ENCODE peak calls at places on chromosomes 5 and 9, in six cellular contexts. T is OCI-LY7, N is testis, G is AG04450, Y is choroid plexus epithelial cell, J is Peyer's patch. S is an unnamed sample.

GRCh38 chr9:121830441-121831140 is 179.2 kb downstream of the DAB2IP start:
- DNase-seq in T (no peak), N (no peak), G (no peak), Y (no peak), J (no peak), S (no peak)

GRCh38 chr9:127185931-127186781 is 63.7 kb upstream of the ANGPTL2 start:
- DNase-seq in T (no peak), N (peak), G (no peak), Y (peak), J (peak), S (peak)

GRCh38 chr9:96612105-96612965 is 7.3 kb downstream of the CDC14B start:
- DNase-seq in T (no peak), N (peak), G (peak), Y (peak), J (peak), S (no peak)

GRCh38 chr5:16467363-16468219 is 2.0 kb upstream of the ZNF622 start:
- DNase-seq in T (peak), N (no peak), G (peak), Y (peak), J (no peak), S (no peak)

GRCh38 chr9:120755827-120756434 is 37.3 kb downstream of the FBXW2 start:
- DNase-seq in T (peak), N (peak), G (no peak), Y (peak), J (no peak), S (peak)

GRCh38 chr9:78261403-78262001 is 25.6 kb downstream of the CEP78 start:
- DNase-seq in T (peak), N (no peak), G (peak), Y (peak), J (no peak), S (no peak)

GRCh38 chr5:89560724-89561123 is 677.7 kb upstream of the MEF2C start:
- DNase-seq in T (no peak), N (no peak), G (no peak), Y (no peak), J (no peak), S (no peak)

GRCh38 chr9:120345379-120345778 is 234.6 kb downstream of the CDK5RAP2 start:
- DNase-seq in T (no peak), N (no peak), G (no peak), Y (no peak), J (no peak), S (no peak)

GRCh38 chr5:140295414-140295813 is 7.5 kb downstream of the PFDN1 start:
- DNase-seq in T (peak), N (peak), G (peak), Y (peak), J (no peak), S (no peak)

GRCh38 chr9:127424669-127424986 is 446 bp downstream of the ZNF79 start:
- DNase-seq in T (peak), N (no peak), G (no peak), Y (peak), J (no peak), S (no peak)

GRCh38 chr9:16526380-16526779 is 344.1 kb downstream of the BNC2 start:
- DNase-seq in T (no peak), N (no peak), G (no peak), Y (peak), J (no peak), S (no peak)

GRCh38 chr5:174877987-174878386 is 153.6 kb downstream of the MSX2 start:
- DNase-seq in T (no peak), N (no peak), G (no peak), Y (no peak), J (no peak), S (no peak)

GRCh38 chr9:136316896-136317676 is 10.3 kb upstream of the GPSM1 start:
- DNase-seq in T (no peak), N (no peak), G (no peak), Y (no peak), J (no peak), S (no peak)

GRCh38 chr5:181028032-181028819 is 11.8 kb upstream of the BTNL9 start:
- DNase-seq in T (no peak), N (peak), G (no peak), Y (no peak), J (no peak), S (peak)

GRCh38 chr5:151020304-151021031 is at the start of gene GPX3:
- DNase-seq in T (no peak), N (peak), G (no peak), Y (peak), J (peak), S (peak)

GRCh38 chr5:123511648-123512605 is at the start of gene CSNK1G3:
- DNase-seq in T (peak), N (peak), G (peak), Y (peak), J (peak), S (peak)
- TF ChIP-seq CTCF in T (no peak), N (no peak), G (no peak), Y (no peak), J (no peak), S (no peak)

DNA sequence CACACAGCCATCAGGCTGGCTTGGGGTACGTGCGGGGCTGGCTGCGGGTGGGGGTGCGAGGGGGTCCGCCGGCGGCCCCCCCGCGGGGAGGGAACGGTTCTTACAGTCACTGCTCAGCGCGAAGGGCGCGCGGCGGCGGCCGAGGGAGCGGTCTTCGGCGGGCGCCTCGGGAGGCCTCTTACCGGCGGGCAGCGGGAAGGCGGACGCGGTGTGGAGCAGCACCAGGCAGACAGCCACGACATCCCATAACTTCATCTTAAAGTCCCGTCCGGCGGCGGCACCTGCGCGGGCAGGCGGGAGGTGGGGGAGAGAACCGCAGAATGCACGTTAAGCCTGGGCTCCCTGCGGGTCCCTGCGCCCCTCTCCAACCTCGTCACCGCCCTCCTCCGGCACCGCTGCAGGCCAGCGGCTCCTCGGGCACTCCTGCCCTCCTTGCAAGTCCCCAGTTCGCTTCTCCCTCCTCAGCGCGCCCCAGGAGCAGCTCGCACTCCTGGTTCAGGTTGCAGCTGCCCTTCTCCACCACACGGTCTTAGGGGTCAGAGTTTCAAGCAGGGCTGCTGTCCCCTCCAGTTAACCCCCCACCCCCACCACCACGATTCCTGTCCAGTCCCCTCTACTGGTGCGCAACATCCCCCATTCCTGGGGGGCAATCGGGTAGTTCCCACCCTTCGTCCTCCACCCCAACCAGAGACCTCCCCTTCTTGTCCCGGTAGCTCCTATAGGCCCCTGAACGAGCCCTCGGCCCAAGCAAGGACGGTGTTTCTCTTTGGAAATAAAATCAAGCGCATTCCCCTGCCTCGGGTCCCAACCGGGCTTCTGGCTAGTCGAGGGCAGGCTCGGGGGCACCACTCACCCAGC is 5.1 kb downstream of the GDNF start:
- DNase-seq in T (no peak), N (no peak), G (no peak), Y (no peak), J (no peak), S (no peak)
- TF ChIP-seq CTCF in T (no peak), N (no peak), G (no peak), Y (peak), J (no peak), S (no peak)

GRCh38 chr9:93304574-93305496 is 120.9 kb downstream of the WNK2 start:
- DNase-seq in T (peak), N (peak), G (no peak), Y (peak), J (peak), S (no peak)
- TF ChIP-seq CTCF in T (peak), N (peak), G (peak), Y (peak), J (peak), S (peak)

GRCh38 chr9:109440797-109441287 is 57.3 kb downstream of the PTPN3 start:
- DNase-seq in T (peak), N (peak), G (peak), Y (peak), J (no peak), S (no peak)

GRCh38 chr9:109442716-109443115 is 55.4 kb downstream of the PTPN3 start:
- DNase-seq in T (no peak), N (no peak), G (no peak), Y (no peak), J (no peak), S (no peak)

GRCh38 chr9:109440117-109440515 is 58.0 kb downstream of the PTPN3 start:
- DNase-seq in T (no peak), N (no peak), G (no peak), Y (no peak), J (no peak), S (no peak)

GRCh38 chr9:109439378-109440116 is 58.6 kb downstream of the PTPN3 start:
- DNase-seq in T (no peak), N (no peak), G (no peak), Y (no peak), J (no peak), S (no peak)

GRCh38 chr9:109441296-109441695 is 56.8 kb downstream of the PTPN3 start:
- DNase-seq in T (no peak), N (no peak), G (no peak), Y (no peak), J (no peak), S (no peak)
- TF ChIP-seq CTCF in T (no peak), N (no peak), G (no peak), Y (peak), J (no peak), S (no peak)

GRCh38 chr9:3746296-3747275 is 220.8 kb upstream of the RFX3 start:
- DNase-seq in T (no peak), N (no peak), G (peak), Y (peak), J (no peak), S (no peak)
- TF ChIP-seq CTCF in T (no peak), N (no peak), G (no peak), Y (no peak), J (no peak), S (no peak)

GRCh38 chr5:142717582-142718215 is 31.8 kb upstream of the FGF1 start:
- DNase-seq in T (peak), N (peak), G (peak), Y (peak), J (no peak), S (no peak)

GRCh38 chr5:142719836-142720330 is 34.0 kb upstream of the FGF1 start:
- DNase-seq in T (no peak), N (no peak), G (no peak), Y (no peak), J (no peak), S (no peak)

GRCh38 chr5:142713151-142713706 is 27.3 kb upstream of the FGF1 start:
- DNase-seq in T (peak), N (peak), G (peak), Y (peak), J (peak), S (peak)

GRCh38 chr5:142715291-142715690 is 29.4 kb upstream of the FGF1 start:
- DNase-seq in T (no peak), N (no peak), G (no peak), Y (no peak), J (no peak), S (no peak)

DNA sequence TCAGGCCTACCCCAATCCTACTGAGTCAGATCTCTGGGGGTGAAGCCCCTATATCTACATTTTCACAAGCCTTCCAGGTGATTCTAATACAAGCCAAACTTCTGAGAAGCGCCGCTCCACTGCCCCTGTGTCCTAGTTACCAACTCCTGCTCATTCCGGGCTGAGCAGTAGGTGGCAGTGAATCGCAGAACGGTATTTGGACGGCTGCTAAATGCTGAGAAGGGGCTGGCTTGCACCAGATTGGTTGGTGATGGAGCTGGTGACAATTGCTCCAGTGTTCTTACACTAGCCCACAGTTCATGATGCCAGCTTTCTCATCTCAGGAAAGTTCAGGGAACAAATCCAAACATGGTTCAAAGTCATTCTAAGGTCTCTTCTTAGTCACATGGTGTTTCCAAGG is 31.1 kb upstream of the FGF1 start:
- DNase-seq in T (peak), N (peak), G (peak), Y (peak), J (no peak), S (no peak)
- TF ChIP-seq CTCF in T (peak), N (no peak), G (peak), Y (peak), J (peak), S (no peak)

GRCh38 chr9:117868594-117868993 is 164.4 kb downstream of the TLR4 start:
- DNase-seq in T (no peak), N (no peak), G (no peak), Y (no peak), J (no peak), S (no peak)

DNA sequence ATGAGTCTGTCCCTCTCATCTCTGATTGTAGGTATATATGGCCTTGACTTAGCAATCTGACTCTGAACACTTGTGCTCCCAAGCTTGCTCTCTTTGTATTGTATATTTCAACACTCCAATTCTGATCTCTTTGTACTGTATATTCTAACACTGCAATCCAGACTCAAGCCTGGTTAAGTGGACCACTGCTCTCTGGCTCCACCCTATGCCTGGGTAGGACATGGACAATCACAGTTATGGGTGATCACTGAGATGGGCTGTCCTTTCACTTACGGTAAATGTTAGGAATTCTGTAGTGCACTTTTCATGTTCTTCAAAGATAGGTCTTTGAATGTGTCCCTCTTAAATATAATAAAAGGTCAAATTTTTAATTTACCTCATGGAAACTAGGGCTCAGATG is 165.1 kb downstream of the TLR4 start:
- DNase-seq in T (no peak), N (no peak), G (no peak), Y (no peak), J (no peak), S (no peak)
- TF ChIP-seq CTCF in T (peak), N (no peak), G (no peak), Y (no peak), J (no peak), S (no peak)

GRCh38 chr9:84146893-84147705 is 166.5 kb downstream of the RMI1 start:
- DNase-seq in T (no peak), N (no peak), G (no peak), Y (no peak), J (no peak), S (no peak)

GRCh38 chr9:84153885-84154284 is 173.3 kb downstream of the RMI1 start:
- DNase-seq in T (no peak), N (no peak), G (no peak), Y (peak), J (no peak), S (no peak)

GRCh38 chr9:84154320-84154719 is 173.7 kb downstream of the RMI1 start:
- DNase-seq in T (no peak), N (no peak), G (no peak), Y (peak), J (no peak), S (no peak)

GRCh38 chr9:84151236-84151635 is 170.6 kb downstream of the RMI1 start:
- DNase-seq in T (no peak), N (no peak), G (no peak), Y (no peak), J (no peak), S (no peak)

GRCh38 chr9:84152204-84152603 is 171.6 kb downstream of the RMI1 start:
- DNase-seq in T (no peak), N (no peak), G (no peak), Y (no peak), J (no peak), S (no peak)
- TF ChIP-seq CTCF in T (no peak), N (no peak), G (no peak), Y (no peak), J (no peak), S (no peak)

GRCh38 chr9:134525841-134526797 is 115.5 kb upstream of the COL5A1 start:
- DNase-seq in T (no peak), N (peak), G (no peak), Y (no peak), J (peak), S (no peak)
- TF ChIP-seq CTCF in T (no peak), N (no peak), G (no peak), Y (no peak), J (no peak), S (no peak)

DNA sequence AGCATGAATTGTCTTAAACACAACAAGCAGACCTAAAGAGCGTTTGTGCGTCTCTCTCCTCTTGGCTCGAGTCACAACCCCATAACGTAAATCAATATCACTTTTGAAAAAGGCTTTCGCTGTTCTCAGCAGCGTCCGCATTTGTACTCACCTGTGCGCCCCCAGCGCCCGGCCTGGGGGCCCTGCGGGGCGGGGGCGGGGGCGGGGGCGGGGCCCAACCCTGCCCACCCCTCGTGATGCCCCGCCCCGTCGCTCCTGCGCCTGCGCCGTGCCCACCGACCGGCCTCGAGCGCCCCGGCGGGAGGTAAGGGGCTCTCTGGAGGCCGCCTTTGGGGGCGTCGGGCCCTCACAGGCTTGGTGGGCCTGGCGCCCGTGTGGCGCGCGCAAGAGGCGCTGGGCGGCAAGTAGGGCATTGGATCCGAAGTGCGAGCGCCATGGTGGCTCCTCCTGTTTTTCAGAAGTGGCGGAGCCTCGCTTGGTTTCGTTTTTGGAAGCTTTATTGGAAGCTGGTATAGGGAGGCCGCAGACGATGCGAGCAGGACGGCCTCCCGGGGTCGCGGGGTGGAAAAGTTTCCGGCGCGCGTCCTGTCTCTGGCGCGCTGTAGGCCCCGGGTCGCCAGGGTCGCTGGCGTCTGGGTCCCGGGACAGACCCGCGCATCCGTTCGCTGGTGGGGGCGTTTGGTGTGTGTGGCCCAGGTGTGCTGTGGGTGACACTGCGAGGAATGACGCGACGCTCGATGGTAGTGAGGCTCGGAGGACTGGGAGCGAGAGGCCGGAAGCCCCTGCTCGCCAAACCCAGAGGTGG is at the start of gene STX17:
- DNase-seq in T (peak), N (peak), G (peak), Y (peak), J (peak), S (peak)
- TF ChIP-seq CTCF in T (peak), N (no peak), G (no peak), Y (no peak), J (no peak), S (no peak)